ENCODE peak calls at places on chromosomes 13 and 19, in four cellular contexts. One of them, this sample, is unnamed.
A peak's percentile ranks its signal among the peaks of the same experiment; 100 is the strongest.

GRCh38 chr19:38731654-38732301 is 12.5 kb downstream of the CAPN12 start:
- DNase-seq in endothelial cell of umbilical vein: no peak
- DNase-seq in fibroblast of lung: no peak
- DNase-seq in PC-3: no peak
- DNase-seq in this sample: no peak

GRCh38 chr13:75372517-75372916 is 109.5 kb downstream of the TBC1D4 start:
- DNase-seq in fibroblast of lung: peak; percentile 78
- DNase-seq in PC-3: peak; percentile 64
- DNase-seq in endothelial cell of umbilical vein: peak; percentile 55
- DNase-seq in this sample: peak; percentile 62

GRCh38 chr19:18122860-18123795 is 25.6 kb downstream of the MAST3 start:
- DNase-seq in PC-3: no peak
- DNase-seq in fibroblast of lung: no peak
- DNase-seq in endothelial cell of umbilical vein: no peak
- DNase-seq in this sample: no peak

GRCh38 chr13:41411536-41411935 is 45.8 kb upstream of the RGCC start:
- DNase-seq in endothelial cell of umbilical vein: peak; percentile 32
- DNase-seq in PC-3: peak; percentile 58
- DNase-seq in fibroblast of lung: peak; percentile 77
- DNase-seq in this sample: peak; percentile 55

GRCh38 chr13:49953560-49953959 is 17.4 kb upstream of the SPRYD7 start:
- DNase-seq in fibroblast of lung: no peak
- DNase-seq in PC-3: peak; percentile 17
- DNase-seq in endothelial cell of umbilical vein: no peak
- DNase-seq in this sample: no peak

GRCh38 chr13:95784891-95785290 is 108.0 kb downstream of the DNAJC3 start:
- DNase-seq in PC-3: peak; percentile 36
- DNase-seq in endothelial cell of umbilical vein: no peak
- DNase-seq in fibroblast of lung: peak; percentile 54
- DNase-seq in this sample: no peak

GRCh38 chr13:61414686-61415664 is 674 bp downstream of the PCDH20 start:
- DNase-seq in endothelial cell of umbilical vein: peak; percentile 4
- DNase-seq in PC-3: peak; percentile 73
- DNase-seq in fibroblast of lung: peak; percentile 47
- DNase-seq in this sample: peak; percentile 76

GRCh38 chr13:30584332-30584731 is 33.4 kb upstream of the USPL1 start:
- DNase-seq in fibroblast of lung: no peak
- DNase-seq in PC-3: no peak
- DNase-seq in endothelial cell of umbilical vein: no peak
- DNase-seq in this sample: no peak

GRCh38 chr19:1278713-1279112 is 3.4 kb downstream of the FAM174C start:
- DNase-seq in fibroblast of lung: no peak
- DNase-seq in endothelial cell of umbilical vein: no peak
- DNase-seq in PC-3: no peak
- DNase-seq in this sample: no peak

GRCh38 chr13:53822136-53822535 is 793.5 kb downstream of the OLFM4 start:
- DNase-seq in PC-3: no peak
- DNase-seq in fibroblast of lung: no peak
- DNase-seq in endothelial cell of umbilical vein: no peak
- DNase-seq in this sample: no peak
- H3K9me3 ChIP-seq in PC-3: no peaks in the 10 kb centered on the region
- H3K9me3 ChIP-seq in fibroblast of lung: no peaks in the 10 kb centered on the region
- H3K9me3 ChIP-seq in endothelial cell of umbilical vein: no peaks in the 10 kb centered on the region
- H3K9me3 ChIP-seq in this sample: no peaks in the 10 kb centered on the region

GRCh38 chr19:3120611-3121231 is 15.1 kb upstream of the GNA15 start:
- DNase-seq in endothelial cell of umbilical vein: no peak
- DNase-seq in fibroblast of lung: no peak
- DNase-seq in PC-3: no peak
- DNase-seq in this sample: no peak
- TF ChIP-seq CTCF in endothelial cell of umbilical vein: no peak
- TF ChIP-seq CTCF in fibroblast of lung: no peak
- TF ChIP-seq CTCF in PC-3: no peak
- TF ChIP-seq CTCF in this sample: no peak

GRCh38 chr13:74111901-74112824 is 22.0 kb downstream of the KLF12 start:
- DNase-seq in fibroblast of lung: no peak
- DNase-seq in PC-3: no peak
- DNase-seq in endothelial cell of umbilical vein: no peak
- DNase-seq in this sample: no peak

GRCh38 chr13:74114641-74115040 is 19.6 kb downstream of the KLF12 start:
- DNase-seq in endothelial cell of umbilical vein: no peak
- DNase-seq in PC-3: no peak
- DNase-seq in fibroblast of lung: no peak
- DNase-seq in this sample: no peak

GRCh38 chr13:74115138-74115537 is 19.1 kb downstream of the KLF12 start:
- DNase-seq in PC-3: peak; percentile 52
- DNase-seq in endothelial cell of umbilical vein: peak; percentile 88
- DNase-seq in fibroblast of lung: peak; percentile 59
- DNase-seq in this sample: no peak

GRCh38 chr13:74111399-74111798 is 22.8 kb downstream of the KLF12 start:
- DNase-seq in endothelial cell of umbilical vein: no peak
- DNase-seq in fibroblast of lung: no peak
- DNase-seq in PC-3: no peak
- DNase-seq in this sample: no peak

GRCh38 chr13:74114202-74114601 is 20.0 kb downstream of the KLF12 start:
- DNase-seq in PC-3: peak; percentile 26
- DNase-seq in fibroblast of lung: no peak
- DNase-seq in endothelial cell of umbilical vein: peak; percentile 28
- DNase-seq in this sample: no peak
- H3K79me2 ChIP-seq in PC-3: peaks cover 64% of the 10 kb centered on the region
- H3K79me2 ChIP-seq in fibroblast of lung: peaks cover 39% of the 10 kb centered on the region
- H3K79me2 ChIP-seq in endothelial cell of umbilical vein: peaks cover 65% of the 10 kb centered on the region
- H3K79me2 ChIP-seq in this sample: peaks cover 68% of the 10 kb centered on the region

GRCh38 chr13:38905861-38906260 is 84.8 kb downstream of the STOML3 start:
- DNase-seq in fibroblast of lung: no peak
- DNase-seq in PC-3: peak; percentile 17
- DNase-seq in endothelial cell of umbilical vein: no peak
- DNase-seq in this sample: no peak
- H3K9me3 ChIP-seq in fibroblast of lung: no peaks in the 10 kb centered on the region
- H3K9me3 ChIP-seq in PC-3: no peaks in the 10 kb centered on the region
- H3K9me3 ChIP-seq in endothelial cell of umbilical vein: no peaks in the 10 kb centered on the region
- H3K9me3 ChIP-seq in this sample: no peaks in the 10 kb centered on the region

DNA sequence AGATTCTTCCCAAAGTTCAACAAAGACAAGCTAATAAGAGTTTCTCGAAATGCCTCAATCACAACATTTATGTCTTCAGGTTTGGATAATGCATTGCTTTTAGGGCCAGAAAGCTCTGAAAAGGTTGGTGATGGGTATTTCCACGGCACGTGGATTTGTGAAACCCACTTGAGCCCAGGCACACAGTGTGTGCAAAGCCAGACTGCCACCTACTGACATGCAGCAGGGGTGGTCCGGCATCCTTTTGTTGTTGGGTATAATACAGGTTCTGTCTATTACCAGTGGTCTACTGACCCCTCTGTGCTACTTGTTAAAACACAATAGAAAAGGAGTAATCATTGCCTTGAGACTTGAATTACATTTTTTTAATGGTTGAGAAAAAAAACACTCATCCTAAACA is 225.6 kb downstream of the RAP2A start:
- DNase-seq in endothelial cell of umbilical vein: peak; percentile 45
- DNase-seq in fibroblast of lung: peak; percentile 47
- DNase-seq in PC-3: no peak
- DNase-seq in this sample: peak; percentile 43
- TF ChIP-seq CTCF in endothelial cell of umbilical vein: peak; percentile 41
- TF ChIP-seq CTCF in fibroblast of lung: peak; percentile 29
- TF ChIP-seq CTCF in PC-3: peak; percentile 35
- TF ChIP-seq CTCF in this sample: peak; percentile 60

GRCh38 chr13:33696530-33696929 is 121.4 kb upstream of the RFC3 start:
- DNase-seq in PC-3: peak; percentile 51
- DNase-seq in endothelial cell of umbilical vein: no peak
- DNase-seq in fibroblast of lung: no peak
- DNase-seq in this sample: no peak
- H3K79me2 ChIP-seq in PC-3: no peaks in the 10 kb centered on the region
- H3K79me2 ChIP-seq in endothelial cell of umbilical vein: no peaks in the 10 kb centered on the region
- H3K79me2 ChIP-seq in fibroblast of lung: no peaks in the 10 kb centered on the region
- H3K79me2 ChIP-seq in this sample: no peaks in the 10 kb centered on the region

GRCh38 chr19:27738569-27739193 is 1474.3 kb downstream of the UQCRFS1 start:
- DNase-seq in endothelial cell of umbilical vein: no peak
- DNase-seq in PC-3: no peak
- DNase-seq in fibroblast of lung: no peak
- DNase-seq in this sample: no peak
- H3K9me3 ChIP-seq in endothelial cell of umbilical vein: peaks cover 2% of the 10 kb centered on the region
- H3K9me3 ChIP-seq in PC-3: no peaks in the 10 kb centered on the region
- H3K9me3 ChIP-seq in fibroblast of lung: no peaks in the 10 kb centered on the region
- H3K9me3 ChIP-seq in this sample: no peaks in the 10 kb centered on the region